ENCODE peak calls at places on chromosomes 6 and 20, in eight cellular contexts. One of them, this sample, is unnamed.

GRCh38 chr20:38350879-38351775 is 4.8 kb downstream of the LBP start:
- DNase-seq in keratinocyte: no peak
- DNase-seq in AG04450: no peak
- DNase-seq in cardiac muscle cell: peak
- DNase-seq in HL-60: no peak
- DNase-seq in epithelial cell of prostate: no peak
- DNase-seq in GM23338: no peak
- DNase-seq in dorsolateral prefrontal cortex: no peak
- DNase-seq in this sample: peak

GRCh38 chr6:132489376-132489775 is 23.5 kb downstream of the STX7 start:
- DNase-seq in GM23338: no peak
- DNase-seq in epithelial cell of prostate: no peak
- DNase-seq in dorsolateral prefrontal cortex: no peak
- DNase-seq in keratinocyte: no peak
- DNase-seq in HL-60: no peak
- DNase-seq in cardiac muscle cell: no peak
- DNase-seq in AG04450: no peak
- DNase-seq in this sample: no peak

GRCh38 chr6:21402368-21402767 is 191.2 kb upstream of the SOX4 start:
- DNase-seq in GM23338: no peak
- DNase-seq in epithelial cell of prostate: no peak
- DNase-seq in keratinocyte: no peak
- DNase-seq in HL-60: peak
- DNase-seq in cardiac muscle cell: peak
- DNase-seq in dorsolateral prefrontal cortex: no peak
- DNase-seq in AG04450: peak
- DNase-seq in this sample: no peak

GRCh38 chr6:170085475-170086401 is 205.1 kb downstream of the DLL1 start:
- DNase-seq in keratinocyte: no peak
- DNase-seq in dorsolateral prefrontal cortex: no peak
- DNase-seq in HL-60: no peak
- DNase-seq in GM23338: no peak
- DNase-seq in epithelial cell of prostate: no peak
- DNase-seq in AG04450: no peak
- DNase-seq in cardiac muscle cell: no peak
- DNase-seq in this sample: peak

GRCh38 chr6:137723273-137724017 is 143.6 kb upstream of the TNFAIP3 start:
- DNase-seq in HL-60: no peak
- DNase-seq in cardiac muscle cell: no peak
- DNase-seq in keratinocyte: no peak
- DNase-seq in GM23338: no peak
- DNase-seq in dorsolateral prefrontal cortex: no peak
- DNase-seq in epithelial cell of prostate: no peak
- DNase-seq in AG04450: no peak
- DNase-seq in this sample: no peak

GRCh38 chr6:166473886-166474596 is 91.3 kb upstream of the MPC1 start:
- DNase-seq in AG04450: no peak
- DNase-seq in HL-60: no peak
- DNase-seq in dorsolateral prefrontal cortex: no peak
- DNase-seq in GM23338: no peak
- DNase-seq in keratinocyte: no peak
- DNase-seq in epithelial cell of prostate: no peak
- DNase-seq in cardiac muscle cell: no peak
- DNase-seq in this sample: no peak

GRCh38 chr20:64100946-64101688 is 6.2 kb downstream of the NPBWR2 start:
- DNase-seq in keratinocyte: no peak
- DNase-seq in AG04450: no peak
- DNase-seq in cardiac muscle cell: no peak
- DNase-seq in dorsolateral prefrontal cortex: no peak
- DNase-seq in HL-60: no peak
- DNase-seq in epithelial cell of prostate: no peak
- DNase-seq in GM23338: peak
- DNase-seq in this sample: no peak

GRCh38 chr6:152050451-152051195 is 243.1 kb downstream of the ESR1 start:
- DNase-seq in keratinocyte: no peak
- DNase-seq in dorsolateral prefrontal cortex: no peak
- DNase-seq in HL-60: no peak
- DNase-seq in AG04450: no peak
- DNase-seq in epithelial cell of prostate: no peak
- DNase-seq in cardiac muscle cell: no peak
- DNase-seq in GM23338: no peak
- DNase-seq in this sample: no peak

GRCh38 chr6:157845493-157846259 is 22.6 kb downstream of the SNX9 start:
- DNase-seq in keratinocyte: no peak
- DNase-seq in cardiac muscle cell: no peak
- DNase-seq in GM23338: no peak
- DNase-seq in dorsolateral prefrontal cortex: no peak
- DNase-seq in AG04450: no peak
- DNase-seq in epithelial cell of prostate: no peak
- DNase-seq in HL-60: no peak
- DNase-seq in this sample: no peak

GRCh38 chr20:34318609-34319443 is 15.7 kb upstream of the AHCY start:
- DNase-seq in AG04450: no peak
- DNase-seq in dorsolateral prefrontal cortex: no peak
- DNase-seq in epithelial cell of prostate: no peak
- DNase-seq in GM23338: peak
- DNase-seq in HL-60: no peak
- DNase-seq in keratinocyte: no peak
- DNase-seq in cardiac muscle cell: no peak
- DNase-seq in this sample: no peak

GRCh38 chr6:66516377-66516776 is 809.4 kb upstream of the EYS start:
- DNase-seq in HL-60: no peak
- DNase-seq in GM23338: no peak
- DNase-seq in AG04450: no peak
- DNase-seq in dorsolateral prefrontal cortex: no peak
- DNase-seq in epithelial cell of prostate: no peak
- DNase-seq in keratinocyte: no peak
- DNase-seq in cardiac muscle cell: no peak
- DNase-seq in this sample: no peak

DNA sequence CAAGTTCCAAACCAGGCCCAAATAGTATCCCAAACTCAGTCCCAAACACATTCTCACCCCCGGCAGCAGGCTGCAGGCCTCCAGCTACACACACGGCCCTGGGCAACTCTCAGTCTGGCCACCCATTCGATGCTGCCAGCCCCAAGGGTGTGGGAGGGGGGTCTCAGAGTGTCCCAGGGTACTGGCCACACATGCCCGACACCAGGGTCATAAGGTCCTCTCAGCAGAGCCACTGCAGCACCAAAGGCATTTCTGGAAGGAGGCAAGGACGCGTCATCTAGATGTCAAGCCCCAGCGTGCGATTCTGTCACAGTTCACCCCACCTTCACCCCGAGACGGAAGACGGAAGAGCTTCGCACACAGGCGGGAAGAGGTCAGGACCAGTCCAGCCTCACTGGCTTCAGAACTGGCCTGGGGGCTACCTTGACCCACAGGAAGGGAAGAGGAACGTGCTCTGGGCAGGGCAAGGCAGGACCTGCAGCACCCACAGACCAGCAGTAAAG is 9.5 kb downstream of the MYL9 start:
- DNase-seq in HL-60: no peak
- DNase-seq in cardiac muscle cell: peak
- DNase-seq in AG04450: no peak
- DNase-seq in dorsolateral prefrontal cortex: no peak
- DNase-seq in epithelial cell of prostate: no peak
- DNase-seq in keratinocyte: no peak
- DNase-seq in GM23338: no peak
- DNase-seq in this sample: no peak
- H3K27ac ChIP-seq in HL-60: no peak
- H3K27ac ChIP-seq in cardiac muscle cell: peak
- H3K27ac ChIP-seq in AG04450: peak
- H3K27ac ChIP-seq in dorsolateral prefrontal cortex: no peak
- H3K27ac ChIP-seq in epithelial cell of prostate: no peak
- H3K27ac ChIP-seq in keratinocyte: no peak
- H3K27ac ChIP-seq in GM23338: no peak
- H3K27ac ChIP-seq in this sample: peak

DNA sequence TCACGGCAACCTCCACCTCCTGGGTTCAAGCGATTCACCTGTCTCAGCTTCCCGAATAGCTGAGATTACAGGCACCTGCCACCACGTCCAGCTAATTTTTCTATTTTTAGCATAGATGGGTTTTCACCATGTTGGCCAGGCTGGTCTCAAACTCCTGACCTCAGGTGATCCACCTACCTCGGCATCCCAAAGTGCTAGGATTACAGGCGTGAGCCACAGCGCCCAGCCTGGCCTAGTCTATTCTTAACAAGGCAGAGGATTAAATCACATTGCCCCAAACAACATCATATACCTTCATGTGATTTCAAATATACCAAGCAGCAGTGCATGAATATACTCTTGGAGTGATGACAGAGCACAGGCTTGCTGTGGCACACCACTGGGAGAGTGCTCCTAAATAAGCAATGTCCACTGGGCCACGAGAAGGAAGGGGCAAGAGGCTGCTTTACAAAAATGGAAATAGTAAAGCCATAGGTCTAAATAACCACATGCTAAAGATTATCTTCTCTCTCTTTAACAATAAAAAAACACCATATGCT is 76.6 kb upstream of the TULP1 start:
- DNase-seq in epithelial cell of prostate: no peak
- DNase-seq in cardiac muscle cell: no peak
- DNase-seq in HL-60: no peak
- DNase-seq in GM23338: no peak
- DNase-seq in dorsolateral prefrontal cortex: no peak
- DNase-seq in AG04450: no peak
- DNase-seq in keratinocyte: no peak
- DNase-seq in this sample: no peak
- H3K27ac ChIP-seq in epithelial cell of prostate: no peak
- H3K27ac ChIP-seq in cardiac muscle cell: peak
- H3K27ac ChIP-seq in HL-60: no peak
- H3K27ac ChIP-seq in GM23338: no peak
- H3K27ac ChIP-seq in dorsolateral prefrontal cortex: no peak
- H3K27ac ChIP-seq in AG04450: no peak
- H3K27ac ChIP-seq in keratinocyte: no peak
- H3K27ac ChIP-seq in this sample: peak

GRCh38 chr6:30750379-30750668 is 6.0 kb upstream of the IER3 start:
- DNase-seq in AG04450: no peak
- DNase-seq in dorsolateral prefrontal cortex: no peak
- DNase-seq in GM23338: no peak
- DNase-seq in cardiac muscle cell: no peak
- DNase-seq in epithelial cell of prostate: no peak
- DNase-seq in HL-60: no peak
- DNase-seq in keratinocyte: no peak
- DNase-seq in this sample: no peak

GRCh38 chr6:30749554-30750378 is 5.4 kb upstream of the IER3 start:
- DNase-seq in GM23338: no peak
- DNase-seq in HL-60: no peak
- DNase-seq in AG04450: no peak
- DNase-seq in cardiac muscle cell: no peak
- DNase-seq in epithelial cell of prostate: no peak
- DNase-seq in dorsolateral prefrontal cortex: no peak
- DNase-seq in keratinocyte: peak
- DNase-seq in this sample: no peak

GRCh38 chr6:30748301-30748769 is 4.0 kb upstream of the IER3 start:
- DNase-seq in AG04450: no peak
- DNase-seq in dorsolateral prefrontal cortex: no peak
- DNase-seq in epithelial cell of prostate: peak
- DNase-seq in HL-60: no peak
- DNase-seq in GM23338: no peak
- DNase-seq in keratinocyte: no peak
- DNase-seq in cardiac muscle cell: no peak
- DNase-seq in this sample: no peak

GRCh38 chr6:30748851-30749540 is 4.6 kb upstream of the IER3 start:
- DNase-seq in keratinocyte: peak
- DNase-seq in cardiac muscle cell: no peak
- DNase-seq in AG04450: no peak
- DNase-seq in HL-60: no peak
- DNase-seq in dorsolateral prefrontal cortex: no peak
- DNase-seq in epithelial cell of prostate: no peak
- DNase-seq in GM23338: no peak
- DNase-seq in this sample: no peak

DNA sequence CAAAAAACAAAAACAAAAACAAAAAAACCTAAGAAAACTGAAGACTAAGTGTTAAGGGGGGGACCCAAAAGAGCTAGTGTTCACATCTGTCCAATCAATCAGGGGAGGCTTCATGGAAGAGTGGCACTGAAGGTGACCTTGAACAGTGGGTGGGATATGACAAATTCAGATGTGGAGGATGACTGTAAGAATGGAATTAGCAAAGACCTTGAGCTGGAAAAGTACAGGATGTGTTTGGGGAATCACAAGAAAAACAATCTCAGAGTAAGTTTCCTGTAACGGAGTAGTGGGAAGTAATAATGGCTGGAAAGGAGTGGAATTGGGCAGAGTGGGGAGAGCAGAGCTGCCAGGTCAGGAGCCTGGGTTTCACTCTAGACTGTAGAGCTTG is 2.9 kb upstream of the IER3 start:
- DNase-seq in epithelial cell of prostate: no peak
- DNase-seq in HL-60: no peak
- DNase-seq in GM23338: no peak
- DNase-seq in AG04450: no peak
- DNase-seq in cardiac muscle cell: no peak
- DNase-seq in keratinocyte: no peak
- DNase-seq in dorsolateral prefrontal cortex: no peak
- DNase-seq in this sample: no peak
- H3K27ac ChIP-seq in epithelial cell of prostate: peak
- H3K27ac ChIP-seq in HL-60: no peak
- H3K27ac ChIP-seq in GM23338: no peak
- H3K27ac ChIP-seq in AG04450: no peak
- H3K27ac ChIP-seq in cardiac muscle cell: no peak
- H3K27ac ChIP-seq in keratinocyte: peak
- H3K27ac ChIP-seq in dorsolateral prefrontal cortex: no peak
- H3K27ac ChIP-seq in this sample: peak

GRCh38 chr6:145892026-145892425 is 72.1 kb downstream of the SHPRH start:
- DNase-seq in GM23338: no peak
- DNase-seq in AG04450: no peak
- DNase-seq in keratinocyte: no peak
- DNase-seq in epithelial cell of prostate: no peak
- DNase-seq in cardiac muscle cell: no peak
- DNase-seq in HL-60: no peak
- DNase-seq in dorsolateral prefrontal cortex: no peak
- DNase-seq in this sample: no peak

GRCh38 chr6:145893586-145893985 is 70.6 kb downstream of the SHPRH start:
- DNase-seq in AG04450: no peak
- DNase-seq in epithelial cell of prostate: no peak
- DNase-seq in cardiac muscle cell: no peak
- DNase-seq in dorsolateral prefrontal cortex: no peak
- DNase-seq in keratinocyte: no peak
- DNase-seq in HL-60: no peak
- DNase-seq in GM23338: no peak
- DNase-seq in this sample: no peak

GRCh38 chr6:145891565-145891964 is 72.6 kb downstream of the SHPRH start:
- DNase-seq in HL-60: no peak
- DNase-seq in GM23338: no peak
- DNase-seq in keratinocyte: no peak
- DNase-seq in AG04450: no peak
- DNase-seq in cardiac muscle cell: peak
- DNase-seq in epithelial cell of prostate: no peak
- DNase-seq in dorsolateral prefrontal cortex: no peak
- DNase-seq in this sample: no peak

GRCh38 chr6:145890422-145890821 is 73.7 kb downstream of the SHPRH start:
- DNase-seq in epithelial cell of prostate: no peak
- DNase-seq in GM23338: no peak
- DNase-seq in dorsolateral prefrontal cortex: no peak
- DNase-seq in HL-60: no peak
- DNase-seq in AG04450: no peak
- DNase-seq in cardiac muscle cell: no peak
- DNase-seq in keratinocyte: no peak
- DNase-seq in this sample: no peak

DNA sequence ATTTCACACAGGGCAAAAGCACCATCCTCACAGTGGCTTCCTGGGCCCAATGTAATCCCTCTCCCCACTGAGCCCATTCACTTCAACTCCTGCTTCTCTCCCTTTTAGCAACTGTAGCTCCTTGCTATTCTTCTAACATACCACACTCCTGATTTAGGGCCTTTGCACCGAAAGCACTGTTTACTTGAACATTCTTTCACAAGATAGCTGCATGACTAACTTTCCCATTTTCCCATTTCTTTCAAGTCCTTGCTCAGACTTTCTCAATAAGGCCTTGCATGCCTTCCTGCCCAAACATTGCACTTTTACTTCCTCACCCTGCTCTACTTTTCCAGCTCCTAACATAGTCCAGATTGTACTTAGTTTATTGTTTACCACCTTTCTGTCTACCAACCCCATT is 73.0 kb downstream of the SHPRH start:
- DNase-seq in HL-60: no peak
- DNase-seq in keratinocyte: no peak
- DNase-seq in cardiac muscle cell: peak
- DNase-seq in GM23338: no peak
- DNase-seq in AG04450: peak
- DNase-seq in epithelial cell of prostate: no peak
- DNase-seq in dorsolateral prefrontal cortex: no peak
- DNase-seq in this sample: no peak
- H3K27ac ChIP-seq in HL-60: no peak
- H3K27ac ChIP-seq in keratinocyte: no peak
- H3K27ac ChIP-seq in cardiac muscle cell: no peak
- H3K27ac ChIP-seq in GM23338: no peak
- H3K27ac ChIP-seq in AG04450: peak
- H3K27ac ChIP-seq in epithelial cell of prostate: no peak
- H3K27ac ChIP-seq in dorsolateral prefrontal cortex: no peak
- H3K27ac ChIP-seq in this sample: no peak